ENCODE peak calls at places on chromosome 3, in nine cellular contexts. One of them, this sample, is unnamed.

GRCh38 chr3:135929670-135930069 is 35.9 kb upstream of the PPP2R3A start:
- DNase-seq in globus pallidus: no peak
- DNase-seq in ovary: peak; percentile 49
- DNase-seq in NCI-H1092 treated with DMSO at 0.1 percent for 48 hours: no peak
- DNase-seq in endothelial cell: no peak
- DNase-seq in activated T-helper 1 cell treated with anti-CD3 and anti-CD28 coated beads, Interleukin-2, amount 50 U/mL, for 16 hours: no peak
- DNase-seq in heart right ventricle: peak; percentile 67
- DNase-seq in body of pancreas: peak; percentile 34
- DNase-seq in NCI-H1105 treated with DMSO at 0.1 percent for 48 hours: no peak
- DNase-seq in this sample: no peak

GRCh38 chr3:168073842-168074311 is 21.8 kb downstream of the GOLIM4 start:
- DNase-seq in NCI-H1092 treated with DMSO at 0.1 percent for 48 hours: no peak
- DNase-seq in endothelial cell: no peak
- DNase-seq in heart right ventricle: no peak
- DNase-seq in NCI-H1105 treated with DMSO at 0.1 percent for 48 hours: no peak
- DNase-seq in ovary: no peak
- DNase-seq in body of pancreas: no peak
- DNase-seq in globus pallidus: no peak
- DNase-seq in activated T-helper 1 cell treated with anti-CD3 and anti-CD28 coated beads, Interleukin-2, amount 50 U/mL, for 16 hours: no peak
- DNase-seq in this sample: no peak

GRCh38 chr3:168596175-168596574 is 500.5 kb upstream of the GOLIM4 start:
- DNase-seq in heart right ventricle: no peak
- DNase-seq in body of pancreas: no peak
- DNase-seq in activated T-helper 1 cell treated with anti-CD3 and anti-CD28 coated beads, Interleukin-2, amount 50 U/mL, for 16 hours: no peak
- DNase-seq in endothelial cell: no peak
- DNase-seq in NCI-H1092 treated with DMSO at 0.1 percent for 48 hours: no peak
- DNase-seq in globus pallidus: no peak
- DNase-seq in NCI-H1105 treated with DMSO at 0.1 percent for 48 hours: no peak
- DNase-seq in ovary: no peak
- DNase-seq in this sample: no peak

GRCh38 chr3:151047636-151048035 is 37.8 kb upstream of the MED12L start:
- DNase-seq in activated T-helper 1 cell treated with anti-CD3 and anti-CD28 coated beads, Interleukin-2, amount 50 U/mL, for 16 hours: no peak
- DNase-seq in endothelial cell: no peak
- DNase-seq in NCI-H1092 treated with DMSO at 0.1 percent for 48 hours: no peak
- DNase-seq in ovary: no peak
- DNase-seq in body of pancreas: no peak
- DNase-seq in globus pallidus: no peak
- DNase-seq in heart right ventricle: no peak
- DNase-seq in NCI-H1105 treated with DMSO at 0.1 percent for 48 hours: no peak
- DNase-seq in this sample: no peak

GRCh38 chr3:50459792-50460191 is 43.6 kb downstream of the CACNA2D2 start:
- DNase-seq in heart right ventricle: no peak
- DNase-seq in activated T-helper 1 cell treated with anti-CD3 and anti-CD28 coated beads, Interleukin-2, amount 50 U/mL, for 16 hours: no peak
- DNase-seq in globus pallidus: no peak
- DNase-seq in body of pancreas: no peak
- DNase-seq in endothelial cell: peak; percentile 38
- DNase-seq in ovary: no peak
- DNase-seq in NCI-H1092 treated with DMSO at 0.1 percent for 48 hours: no peak
- DNase-seq in NCI-H1105 treated with DMSO at 0.1 percent for 48 hours: no peak
- DNase-seq in this sample: no peak

GRCh38 chr3:56914646-56915045 is 112.9 kb upstream of the ARHGEF3 start:
- DNase-seq in heart right ventricle: no peak
- DNase-seq in ovary: no peak
- DNase-seq in globus pallidus: no peak
- DNase-seq in activated T-helper 1 cell treated with anti-CD3 and anti-CD28 coated beads, Interleukin-2, amount 50 U/mL, for 16 hours: no peak
- DNase-seq in endothelial cell: no peak
- DNase-seq in body of pancreas: no peak
- DNase-seq in NCI-H1105 treated with DMSO at 0.1 percent for 48 hours: no peak
- DNase-seq in NCI-H1092 treated with DMSO at 0.1 percent for 48 hours: peak; percentile 25
- DNase-seq in this sample: no peak

GRCh38 chr3:195802261-195802701 is 9.4 kb downstream of the MUC4 start:
- DNase-seq in NCI-H1092 treated with DMSO at 0.1 percent for 48 hours: no peak
- DNase-seq in activated T-helper 1 cell treated with anti-CD3 and anti-CD28 coated beads, Interleukin-2, amount 50 U/mL, for 16 hours: no peak
- DNase-seq in NCI-H1105 treated with DMSO at 0.1 percent for 48 hours: no peak
- DNase-seq in ovary: no peak
- DNase-seq in heart right ventricle: no peak
- DNase-seq in endothelial cell: no peak
- DNase-seq in globus pallidus: no peak
- DNase-seq in body of pancreas: no peak
- DNase-seq in this sample: no peak

GRCh38 chr3:139715736-139716135 is 38.0 kb upstream of the NMNAT3 start:
- DNase-seq in NCI-H1105 treated with DMSO at 0.1 percent for 48 hours: peak; percentile 73
- DNase-seq in endothelial cell: no peak
- DNase-seq in ovary: no peak
- DNase-seq in body of pancreas: no peak
- DNase-seq in globus pallidus: no peak
- DNase-seq in heart right ventricle: no peak
- DNase-seq in NCI-H1092 treated with DMSO at 0.1 percent for 48 hours: no peak
- DNase-seq in activated T-helper 1 cell treated with anti-CD3 and anti-CD28 coated beads, Interleukin-2, amount 50 U/mL, for 16 hours: no peak
- DNase-seq in this sample: no peak

GRCh38 chr3:14503033-14503705 is 37.0 kb downstream of the GRIP2 start:
- DNase-seq in globus pallidus: no peak
- DNase-seq in heart right ventricle: no peak
- DNase-seq in endothelial cell: no peak
- DNase-seq in NCI-H1092 treated with DMSO at 0.1 percent for 48 hours: no peak
- DNase-seq in ovary: no peak
- DNase-seq in body of pancreas: no peak
- DNase-seq in NCI-H1105 treated with DMSO at 0.1 percent for 48 hours: no peak
- DNase-seq in activated T-helper 1 cell treated with anti-CD3 and anti-CD28 coated beads, Interleukin-2, amount 50 U/mL, for 16 hours: no peak
- DNase-seq in this sample: no peak

GRCh38 chr3:72458365-72458764 is 389.9 kb downstream of the SHQ1 start:
- DNase-seq in NCI-H1092 treated with DMSO at 0.1 percent for 48 hours: no peak
- DNase-seq in globus pallidus: no peak
- DNase-seq in heart right ventricle: no peak
- DNase-seq in endothelial cell: no peak
- DNase-seq in activated T-helper 1 cell treated with anti-CD3 and anti-CD28 coated beads, Interleukin-2, amount 50 U/mL, for 16 hours: no peak
- DNase-seq in body of pancreas: peak; percentile 15
- DNase-seq in ovary: no peak
- DNase-seq in NCI-H1105 treated with DMSO at 0.1 percent for 48 hours: no peak
- DNase-seq in this sample: no peak

GRCh38 chr3:134052370-134052769 is 22.6 kb upstream of the SLCO2A1 start:
- DNase-seq in body of pancreas: no peak
- DNase-seq in heart right ventricle: no peak
- DNase-seq in ovary: no peak
- DNase-seq in NCI-H1105 treated with DMSO at 0.1 percent for 48 hours: no peak
- DNase-seq in globus pallidus: no peak
- DNase-seq in activated T-helper 1 cell treated with anti-CD3 and anti-CD28 coated beads, Interleukin-2, amount 50 U/mL, for 16 hours: no peak
- DNase-seq in endothelial cell: no peak
- DNase-seq in NCI-H1092 treated with DMSO at 0.1 percent for 48 hours: no peak
- DNase-seq in this sample: no peak

GRCh38 chr3:41683666-41684350 is 278.1 kb downstream of the ULK4 start:
- DNase-seq in NCI-H1092 treated with DMSO at 0.1 percent for 48 hours: no peak
- DNase-seq in heart right ventricle: no peak
- DNase-seq in endothelial cell: no peak
- DNase-seq in NCI-H1105 treated with DMSO at 0.1 percent for 48 hours: no peak
- DNase-seq in activated T-helper 1 cell treated with anti-CD3 and anti-CD28 coated beads, Interleukin-2, amount 50 U/mL, for 16 hours: no peak
- DNase-seq in ovary: no peak
- DNase-seq in globus pallidus: no peak
- DNase-seq in body of pancreas: no peak
- DNase-seq in this sample: no peak

GRCh38 chr3:46102059-46102779 is 74.9 kb upstream of the XCR1 start:
- DNase-seq in activated T-helper 1 cell treated with anti-CD3 and anti-CD28 coated beads, Interleukin-2, amount 50 U/mL, for 16 hours: no peak
- DNase-seq in globus pallidus: no peak
- DNase-seq in heart right ventricle: no peak
- DNase-seq in body of pancreas: no peak
- DNase-seq in ovary: no peak
- DNase-seq in endothelial cell: no peak
- DNase-seq in NCI-H1092 treated with DMSO at 0.1 percent for 48 hours: no peak
- DNase-seq in NCI-H1105 treated with DMSO at 0.1 percent for 48 hours: no peak
- DNase-seq in this sample: no peak

GRCh38 chr3:170470063-170471006 is 51.7 kb downstream of the CLDN11 start:
- DNase-seq in NCI-H1092 treated with DMSO at 0.1 percent for 48 hours: peak; percentile 77
- DNase-seq in globus pallidus: peak; percentile 91
- DNase-seq in activated T-helper 1 cell treated with anti-CD3 and anti-CD28 coated beads, Interleukin-2, amount 50 U/mL, for 16 hours: no peak
- DNase-seq in body of pancreas: no peak
- DNase-seq in NCI-H1105 treated with DMSO at 0.1 percent for 48 hours: no peak
- DNase-seq in endothelial cell: no peak
- DNase-seq in ovary: no peak
- DNase-seq in heart right ventricle: no peak
- DNase-seq in this sample: peak; percentile 33

GRCh38 chr3:161273589-161274218 is 52.6 kb downstream of the NMD3 start:
- DNase-seq in endothelial cell: peak; percentile 24
- DNase-seq in heart right ventricle: no peak
- DNase-seq in NCI-H1105 treated with DMSO at 0.1 percent for 48 hours: peak; percentile 69
- DNase-seq in globus pallidus: peak; percentile 14
- DNase-seq in activated T-helper 1 cell treated with anti-CD3 and anti-CD28 coated beads, Interleukin-2, amount 50 U/mL, for 16 hours: no peak
- DNase-seq in body of pancreas: peak; percentile 39
- DNase-seq in ovary: no peak
- DNase-seq in NCI-H1092 treated with DMSO at 0.1 percent for 48 hours: peak; percentile 35
- DNase-seq in this sample: peak; percentile 72

GRCh38 chr3:792651-793050 is 300.2 kb upstream of the CNTN6 start:
- DNase-seq in NCI-H1092 treated with DMSO at 0.1 percent for 48 hours: no peak
- DNase-seq in body of pancreas: no peak
- DNase-seq in globus pallidus: no peak
- DNase-seq in ovary: no peak
- DNase-seq in NCI-H1105 treated with DMSO at 0.1 percent for 48 hours: no peak
- DNase-seq in heart right ventricle: no peak
- DNase-seq in endothelial cell: no peak
- DNase-seq in activated T-helper 1 cell treated with anti-CD3 and anti-CD28 coated beads, Interleukin-2, amount 50 U/mL, for 16 hours: no peak
- DNase-seq in this sample: no peak

GRCh38 chr3:134618473-134618860 is 32.4 kb downstream of the KY start:
- DNase-seq in body of pancreas: no peak
- DNase-seq in heart right ventricle: no peak
- DNase-seq in NCI-H1105 treated with DMSO at 0.1 percent for 48 hours: no peak
- DNase-seq in endothelial cell: no peak
- DNase-seq in globus pallidus: no peak
- DNase-seq in activated T-helper 1 cell treated with anti-CD3 and anti-CD28 coated beads, Interleukin-2, amount 50 U/mL, for 16 hours: no peak
- DNase-seq in ovary: no peak
- DNase-seq in NCI-H1092 treated with DMSO at 0.1 percent for 48 hours: no peak
- DNase-seq in this sample: no peak

This sample was measured in COR-L47.